ENCODE peak calls at places on chromosome 1, in five cellular contexts. Q is SK-MEL-5; E is COR-L47; C is effector memory CD8-positive, alpha-beta T cell; M is transverse colon. A is an unnamed sample.

GRCh38 chr1:201602413-201603265 is 63.7 kb downstream of the NAV1 start:
- DNase-seq in E (no peak), C (no peak), Q (no peak), M (peak), A (no peak)

GRCh38 chr1:147389532-147390184 is 147.2 kb downstream of the CHD1L start:
- DNase-seq in E (peak), Q (peak), C (no peak), M (no peak), A (peak)

GRCh38 chr1:94382163-94382562 is 36.0 kb upstream of the ABCD3 start:
- DNase-seq in C (no peak), E (no peak), M (peak), Q (no peak), A (no peak)

GRCh38 chr1:87279966-87280535 is 48.6 kb upstream of the LMO4 start:
- DNase-seq in Q (peak), M (no peak), C (no peak), E (no peak), A (no peak)

GRCh38 chr1:235113183-235113917 is 15.3 kb downstream of the TOMM20 start:
- DNase-seq in E (no peak), M (no peak), C (no peak), Q (no peak), A (no peak)

GRCh38 chr1:111199881-111200801 is at the start of gene DENND2D:
- DNase-seq in M (peak), C (no peak), Q (peak), E (no peak), A (peak)

GRCh38 chr1:2561898-2562895 is 6.0 kb downstream of the TNFRSF14 start:
- DNase-seq in Q (no peak), C (no peak), E (no peak), M (no peak), A (no peak)

GRCh38 chr1:3188150-3188971 is 119.4 kb downstream of the PRDM16 start:
- DNase-seq in E (no peak), C (no peak), M (no peak), Q (no peak), A (no peak)

GRCh38 chr1:9476790-9477463 is 62.3 kb upstream of the SLC25A33 start:
- DNase-seq in M (no peak), E (no peak), C (no peak), Q (peak), A (no peak)